ENCODE peak calls at places on chromosomes 1 and 21, in six cellular contexts. One of them, this sample, is unnamed.

GRCh38 chr21:42298237-42298636 is 17.0 kb downstream of the TFF3 start:
- DNase-seq in heart right ventricle: no peak
- DNase-seq in choroid plexus epithelial cell: no peak
- DNase-seq in neural progenitor cell: no peak
- DNase-seq in fibroblast of mammary gland: no peak
- DNase-seq in testis: no peak
- DNase-seq in this sample: no peak

GRCh38 chr1:65991694-65992093 is 199.0 kb downstream of the PDE4B start:
- DNase-seq in heart right ventricle: no peak
- DNase-seq in choroid plexus epithelial cell: no peak
- DNase-seq in neural progenitor cell: no peak
- DNase-seq in fibroblast of mammary gland: no peak
- DNase-seq in testis: no peak
- DNase-seq in this sample: no peak

GRCh38 chr1:18929686-18930085 is 26.8 kb downstream of the IFFO2 start:
- DNase-seq in heart right ventricle: no peak
- DNase-seq in choroid plexus epithelial cell: peak; percentile 51
- DNase-seq in neural progenitor cell: no peak
- DNase-seq in fibroblast of mammary gland: peak; percentile 76
- DNase-seq in testis: no peak
- DNase-seq in this sample: no peak

GRCh38 chr1:4602536-4603316 is 51.7 kb upstream of the AJAP1 start:
- DNase-seq in heart right ventricle: no peak
- DNase-seq in choroid plexus epithelial cell: no peak
- DNase-seq in neural progenitor cell: no peak
- DNase-seq in fibroblast of mammary gland: no peak
- DNase-seq in testis: no peak
- DNase-seq in this sample: no peak

GRCh38 chr21:38847556-38847955 is 41.8 kb downstream of the ETS2 start:
- DNase-seq in heart right ventricle: no peak
- DNase-seq in choroid plexus epithelial cell: peak; percentile 80
- DNase-seq in neural progenitor cell: no peak
- DNase-seq in fibroblast of mammary gland: no peak
- DNase-seq in testis: no peak
- DNase-seq in this sample: no peak

GRCh38 chr1:119712342-119713038 is 756 bp downstream of the PHGDH start:
- DNase-seq in heart right ventricle: peak; percentile 75
- DNase-seq in choroid plexus epithelial cell: peak; percentile 93
- DNase-seq in neural progenitor cell: peak; percentile 89
- DNase-seq in fibroblast of mammary gland: peak; percentile 84
- DNase-seq in testis: peak; percentile 79
- DNase-seq in this sample: peak; percentile 41

GRCh38 chr1:35564037-35564883 is 6.7 kb downstream of the NCDN start:
- DNase-seq in heart right ventricle: peak; percentile 68
- DNase-seq in choroid plexus epithelial cell: peak; percentile 87
- DNase-seq in neural progenitor cell: peak; percentile 88
- DNase-seq in fibroblast of mammary gland: peak; percentile 84
- DNase-seq in testis: peak; percentile 90
- DNase-seq in this sample: peak; percentile 88

GRCh38 chr1:2277741-2278488 is 49.8 kb downstream of the SKI start:
- DNase-seq in heart right ventricle: peak; percentile 31
- DNase-seq in choroid plexus epithelial cell: no peak
- DNase-seq in neural progenitor cell: no peak
- DNase-seq in fibroblast of mammary gland: no peak
- DNase-seq in testis: no peak
- DNase-seq in this sample: no peak

GRCh38 chr1:206663832-206664652 is 20.7 kb upstream of the MAPKAPK2 start:
- DNase-seq in heart right ventricle: peak; percentile 63
- DNase-seq in choroid plexus epithelial cell: peak; percentile 78
- DNase-seq in neural progenitor cell: peak; percentile 89
- DNase-seq in fibroblast of mammary gland: peak; percentile 75
- DNase-seq in testis: peak; percentile 78
- DNase-seq in this sample: peak; percentile 78

GRCh38 chr1:13675222-13675621 is 24.8 kb upstream of the PRDM2 start:
- DNase-seq in heart right ventricle: no peak
- DNase-seq in choroid plexus epithelial cell: no peak
- DNase-seq in neural progenitor cell: no peak
- DNase-seq in fibroblast of mammary gland: peak; percentile 46
- DNase-seq in testis: no peak
- DNase-seq in this sample: no peak

GRCh38 chr1:86082183-86082582 is 74.4 kb downstream of the COL24A1 start:
- DNase-seq in heart right ventricle: no peak
- DNase-seq in choroid plexus epithelial cell: peak; percentile 13
- DNase-seq in neural progenitor cell: no peak
- DNase-seq in fibroblast of mammary gland: peak; percentile 10
- DNase-seq in testis: no peak
- DNase-seq in this sample: no peak

GRCh38 chr1:34549199-34549598 is 205.6 kb upstream of the GJB5 start:
- DNase-seq in heart right ventricle: no peak
- DNase-seq in choroid plexus epithelial cell: no peak
- DNase-seq in neural progenitor cell: peak; percentile 65
- DNase-seq in fibroblast of mammary gland: no peak
- DNase-seq in testis: peak; percentile 20
- DNase-seq in this sample: peak; percentile 62

GRCh38 chr1:230543085-230543484 is 99.2 kb upstream of the COG2 start:
- DNase-seq in heart right ventricle: no peak
- DNase-seq in choroid plexus epithelial cell: no peak
- DNase-seq in neural progenitor cell: no peak
- DNase-seq in fibroblast of mammary gland: no peak
- DNase-seq in testis: no peak
- DNase-seq in this sample: no peak

GRCh38 chr1:44501022-44501910 is 96.2 kb downstream of the RNF220 start:
- DNase-seq in heart right ventricle: peak; percentile 35
- DNase-seq in choroid plexus epithelial cell: no peak
- DNase-seq in neural progenitor cell: peak; percentile 73
- DNase-seq in fibroblast of mammary gland: no peak
- DNase-seq in testis: no peak
- DNase-seq in this sample: no peak

GRCh38 chr1:44499306-44499705 is 94.3 kb downstream of the RNF220 start:
- DNase-seq in heart right ventricle: no peak
- DNase-seq in choroid plexus epithelial cell: no peak
- DNase-seq in neural progenitor cell: no peak
- DNase-seq in fibroblast of mammary gland: no peak
- DNase-seq in testis: no peak
- DNase-seq in this sample: no peak

GRCh38 chr1:44497422-44498170 is 92.5 kb downstream of the RNF220 start:
- DNase-seq in heart right ventricle: peak; percentile 27
- DNase-seq in choroid plexus epithelial cell: no peak
- DNase-seq in neural progenitor cell: no peak
- DNase-seq in fibroblast of mammary gland: no peak
- DNase-seq in testis: no peak
- DNase-seq in this sample: no peak

GRCh38 chr1:44503625-44504024 is 98.6 kb downstream of the RNF220 start:
- DNase-seq in heart right ventricle: no peak
- DNase-seq in choroid plexus epithelial cell: no peak
- DNase-seq in neural progenitor cell: no peak
- DNase-seq in fibroblast of mammary gland: no peak
- DNase-seq in testis: no peak
- DNase-seq in this sample: no peak

DNA sequence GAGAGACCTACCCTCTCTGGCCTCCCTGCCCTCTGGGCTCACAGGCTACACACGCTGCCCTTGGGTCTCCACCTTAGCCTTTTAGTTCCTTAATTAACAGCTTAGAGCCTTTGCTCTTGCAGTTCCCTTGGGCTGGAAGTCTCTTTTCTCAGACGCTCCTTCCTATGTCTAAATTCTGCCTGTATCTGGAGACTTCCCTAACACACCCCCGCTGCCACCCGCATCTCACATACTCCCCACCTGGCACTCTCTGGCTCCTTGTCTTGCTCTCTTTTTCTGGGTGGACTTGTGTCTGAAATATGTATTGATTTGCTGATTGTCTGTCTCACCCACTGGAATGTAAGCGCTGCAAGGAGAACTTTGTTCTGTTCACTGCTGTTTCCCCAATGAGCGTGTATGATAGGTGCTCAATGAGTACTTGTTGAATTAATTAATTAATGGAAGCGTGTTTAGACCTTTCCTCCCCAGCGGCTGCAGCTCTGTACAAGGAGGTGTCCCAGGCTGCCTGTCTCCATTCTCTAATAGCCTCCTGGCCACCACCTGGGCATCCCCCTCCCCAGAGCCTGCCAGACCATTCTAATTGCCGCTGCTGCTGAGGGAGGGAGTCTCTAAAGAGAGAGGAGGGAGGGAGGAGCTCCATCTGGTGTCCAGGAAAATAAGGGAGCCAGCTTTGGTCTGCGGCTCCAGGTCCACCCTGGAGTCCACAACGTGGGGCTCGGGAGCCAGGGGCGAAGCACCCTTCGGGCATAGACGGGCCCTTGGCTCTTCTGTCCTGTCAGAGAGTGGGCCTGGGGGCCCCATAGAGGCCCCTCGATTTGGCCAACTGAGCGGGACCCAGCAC is 95.3 kb downstream of the RNF220 start:
- DNase-seq in heart right ventricle: peak; percentile 20
- DNase-seq in choroid plexus epithelial cell: peak; percentile 65
- DNase-seq in neural progenitor cell: peak; percentile 79
- DNase-seq in fibroblast of mammary gland: peak; percentile 34
- DNase-seq in testis: no peak
- DNase-seq in this sample: no peak
- TF ChIP-seq CTCF in heart right ventricle: peak; percentile 17
- TF ChIP-seq CTCF in choroid plexus epithelial cell: peak; percentile 78
- TF ChIP-seq CTCF in neural progenitor cell: peak; percentile 50
- TF ChIP-seq CTCF in fibroblast of mammary gland: peak; percentile 49
- TF ChIP-seq CTCF in testis: no peak
- TF ChIP-seq CTCF in this sample: no peak

GRCh38 chr1:56434659-56435202 is 144.6 kb downstream of the PLPP3 start:
- DNase-seq in heart right ventricle: no peak
- DNase-seq in choroid plexus epithelial cell: no peak
- DNase-seq in neural progenitor cell: no peak
- DNase-seq in fibroblast of mammary gland: no peak
- DNase-seq in testis: no peak
- DNase-seq in this sample: no peak
- TF ChIP-seq CTCF in heart right ventricle: no peak
- TF ChIP-seq CTCF in choroid plexus epithelial cell: peak; percentile 22
- TF ChIP-seq CTCF in neural progenitor cell: peak; percentile 27
- TF ChIP-seq CTCF in fibroblast of mammary gland: no peak
- TF ChIP-seq CTCF in testis: no peak
- TF ChIP-seq CTCF in this sample: no peak

GRCh38 chr1:50333595-50333974 is 89.7 kb downstream of the DMRTA2 start:
- DNase-seq in heart right ventricle: peak; percentile 66
- DNase-seq in choroid plexus epithelial cell: peak; percentile 23
- DNase-seq in neural progenitor cell: peak; percentile 84
- DNase-seq in fibroblast of mammary gland: peak; percentile 13
- DNase-seq in testis: peak; percentile 72
- DNase-seq in this sample: peak; percentile 61

GRCh38 chr1:50328552-50328951 is 94.7 kb downstream of the DMRTA2 start:
- DNase-seq in heart right ventricle: no peak
- DNase-seq in choroid plexus epithelial cell: no peak
- DNase-seq in neural progenitor cell: no peak
- DNase-seq in fibroblast of mammary gland: no peak
- DNase-seq in testis: no peak
- DNase-seq in this sample: no peak

GRCh38 chr1:50326026-50326425 is 97.2 kb downstream of the DMRTA2 start:
- DNase-seq in heart right ventricle: no peak
- DNase-seq in choroid plexus epithelial cell: no peak
- DNase-seq in neural progenitor cell: no peak
- DNase-seq in fibroblast of mammary gland: no peak
- DNase-seq in testis: no peak
- DNase-seq in this sample: no peak

GRCh38 chr1:50332941-50333594 is 90.2 kb downstream of the DMRTA2 start:
- DNase-seq in heart right ventricle: peak; percentile 73
- DNase-seq in choroid plexus epithelial cell: peak; percentile 46
- DNase-seq in neural progenitor cell: peak; percentile 90
- DNase-seq in fibroblast of mammary gland: peak; percentile 43
- DNase-seq in testis: peak; percentile 76
- DNase-seq in this sample: peak; percentile 60

GRCh38 chr1:50329332-50329932 is 93.8 kb downstream of the DMRTA2 start:
- DNase-seq in heart right ventricle: no peak
- DNase-seq in choroid plexus epithelial cell: no peak
- DNase-seq in neural progenitor cell: no peak
- DNase-seq in fibroblast of mammary gland: peak; percentile 5
- DNase-seq in testis: no peak
- DNase-seq in this sample: peak; percentile 89
- TF ChIP-seq CTCF in heart right ventricle: no peak
- TF ChIP-seq CTCF in choroid plexus epithelial cell: no peak
- TF ChIP-seq CTCF in neural progenitor cell: no peak
- TF ChIP-seq CTCF in fibroblast of mammary gland: no peak
- TF ChIP-seq CTCF in testis: no peak
- TF ChIP-seq CTCF in this sample: no peak

DNA sequence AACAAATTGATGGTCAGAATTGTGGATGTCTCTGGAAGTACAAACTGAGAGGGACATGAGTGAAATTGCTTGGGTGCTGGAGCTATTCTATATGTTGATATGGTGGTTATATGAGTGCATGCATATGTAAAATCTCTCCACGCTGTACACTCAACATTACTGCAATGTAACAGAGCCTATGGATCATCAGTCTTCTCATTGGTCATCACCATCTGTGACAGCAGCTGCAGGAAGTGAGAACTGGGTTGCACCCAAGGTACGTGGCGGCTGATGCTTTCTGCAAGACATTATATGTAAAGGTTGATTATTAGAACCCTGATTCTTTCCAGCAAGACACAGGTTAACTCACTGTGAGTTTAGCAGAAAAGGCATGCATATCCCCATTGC is 387.1 kb downstream of the OMA1 start:
- DNase-seq in heart right ventricle: no peak
- DNase-seq in choroid plexus epithelial cell: no peak
- DNase-seq in neural progenitor cell: no peak
- DNase-seq in fibroblast of mammary gland: no peak
- DNase-seq in testis: no peak
- DNase-seq in this sample: no peak
- TF ChIP-seq CTCF in heart right ventricle: no peak
- TF ChIP-seq CTCF in choroid plexus epithelial cell: no peak
- TF ChIP-seq CTCF in neural progenitor cell: no peak
- TF ChIP-seq CTCF in fibroblast of mammary gland: no peak
- TF ChIP-seq CTCF in testis: no peak
- TF ChIP-seq CTCF in this sample: no peak

GRCh38 chr1:6334261-6334993 is 59.1 kb downstream of the ACOT7 start:
- DNase-seq in heart right ventricle: no peak
- DNase-seq in choroid plexus epithelial cell: no peak
- DNase-seq in neural progenitor cell: no peak
- DNase-seq in fibroblast of mammary gland: no peak
- DNase-seq in testis: no peak
- DNase-seq in this sample: no peak

GRCh38 chr1:6329392-6329791 is 64.2 kb downstream of the ACOT7 start:
- DNase-seq in heart right ventricle: no peak
- DNase-seq in choroid plexus epithelial cell: no peak
- DNase-seq in neural progenitor cell: no peak
- DNase-seq in fibroblast of mammary gland: peak; percentile 24
- DNase-seq in testis: no peak
- DNase-seq in this sample: no peak

GRCh38 chr1:6330410-6330827 is 63.1 kb downstream of the ACOT7 start:
- DNase-seq in heart right ventricle: no peak
- DNase-seq in choroid plexus epithelial cell: no peak
- DNase-seq in neural progenitor cell: no peak
- DNase-seq in fibroblast of mammary gland: peak; percentile 75
- DNase-seq in testis: no peak
- DNase-seq in this sample: no peak

GRCh38 chr1:6329851-6330250 is 63.7 kb downstream of the ACOT7 start:
- DNase-seq in heart right ventricle: no peak
- DNase-seq in choroid plexus epithelial cell: no peak
- DNase-seq in neural progenitor cell: no peak
- DNase-seq in fibroblast of mammary gland: peak; percentile 56
- DNase-seq in testis: no peak
- DNase-seq in this sample: no peak

GRCh38 chr1:6331543-6332246 is 61.9 kb downstream of the ACOT7 start:
- DNase-seq in heart right ventricle: no peak
- DNase-seq in choroid plexus epithelial cell: no peak
- DNase-seq in neural progenitor cell: no peak
- DNase-seq in fibroblast of mammary gland: no peak
- DNase-seq in testis: no peak
- DNase-seq in this sample: peak; percentile 63
- TF ChIP-seq CTCF in heart right ventricle: no peak
- TF ChIP-seq CTCF in choroid plexus epithelial cell: no peak
- TF ChIP-seq CTCF in neural progenitor cell: no peak
- TF ChIP-seq CTCF in fibroblast of mammary gland: no peak
- TF ChIP-seq CTCF in testis: no peak
- TF ChIP-seq CTCF in this sample: no peak

This sample was measured in colonic mucosa.